ENCODE peak calls at places on chromosomes 16 and 17, in ten cellular contexts. Y is AG09309, K is cardiac muscle cell, V is suprapubic skin, Z is breast epithelium, I is upper lobe of right lung, U is A549, F is AG10803, A is GM23338, D is fibroblast of lung. C is an unnamed sample.

GRCh38 chr16:2008631-2009301 is 855 bp downstream of the ZNF598 start:
- DNase-seq in Y (no peak), K (peak; percentile 58), V (no peak), Z (no peak), I (no peak), U (no peak), F (peak; percentile 62), A (no peak), D (peak; percentile 59), C (no peak)

GRCh38 chr16:79283578-79283977 is 317.0 kb downstream of the MAF start:
- DNase-seq in Y (no peak), K (no peak), V (no peak), Z (no peak), I (no peak), U (no peak), F (no peak), A (no peak), D (no peak), C (no peak)

GRCh38 chr17:60759756-60760155 is 82.1 kb downstream of the BCAS3 start:
- DNase-seq in Y (no peak), K (no peak), V (no peak), Z (no peak), I (no peak), U (no peak), F (no peak), A (no peak), D (no peak), C (no peak)

GRCh38 chr16:69187891-69188451 is 1.0 kb downstream of the SNTB2 start:
- DNase-seq in Y (no peak), K (peak; percentile 44), V (peak; percentile 78), Z (no peak), I (peak; percentile 75), U (peak; percentile 47), F (peak; percentile 52), A (peak; percentile 50), D (peak; percentile 54), C (no peak)

GRCh38 chr17:27602721-27603445 is 28.1 kb upstream of the LGALS9 start:
- DNase-seq in Y (peak; percentile 11), K (peak; percentile 80), V (peak; percentile 81), Z (peak; percentile 49), I (peak; percentile 83), U (peak; percentile 94), F (peak; percentile 60), A (peak; percentile 90), D (peak; percentile 71), C (no peak)

GRCh38 chr17:42101513-42102292 is 3.4 kb upstream of the ZNF385C start:
- DNase-seq in Y (no peak), K (peak; percentile 81), V (no peak), Z (no peak), I (peak; percentile 89), U (peak; percentile 93), F (peak; percentile 57), A (peak; percentile 88), D (peak; percentile 60), C (no peak)

GRCh38 chr16:50568187-50568830 is 20.1 kb downstream of the NKD1 start:
- DNase-seq in Y (no peak), K (no peak), V (no peak), Z (no peak), I (peak; percentile 32), U (no peak), F (no peak), A (no peak), D (no peak), C (no peak)

GRCh38 chr16:18983565-18984424 is at the start of gene TMC7:
- DNase-seq in Y (no peak), K (peak; percentile 83), V (peak; percentile 69), Z (peak; percentile 47), I (peak; percentile 94), U (peak; percentile 86), F (peak; percentile 77), A (peak; percentile 97), D (peak; percentile 80), C (no peak)

GRCh38 chr17:76153640-76154039 is 12.6 kb upstream of the FOXJ1 start:
- DNase-seq in Y (no peak), K (peak; percentile 58), V (no peak), Z (no peak), I (peak; percentile 37), U (no peak), F (peak; percentile 11), A (peak; percentile 67), D (peak; percentile 27), C (no peak)

GRCh38 chr16:7097537-7097936 is 235.1 kb upstream of the RBFOX1 start:
- DNase-seq in Y (no peak), K (no peak), V (no peak), Z (no peak), I (no peak), U (no peak), F (no peak), A (no peak), D (no peak), C (no peak)

GRCh38 chr17:601462-602303 is 113.0 kb downstream of the VPS53 start:
- DNase-seq in Y (no peak), K (peak; percentile 91), V (no peak), Z (no peak), I (no peak), U (no peak), F (no peak), A (no peak), D (peak; percentile 80), C (no peak)

GRCh38 chr16:12330541-12330940 is 354.0 kb downstream of the SNX29 start:
- DNase-seq in Y (no peak), K (no peak), V (no peak), Z (no peak), I (no peak), U (no peak), F (no peak), A (no peak), D (no peak), C (no peak)

GRCh38 chr17:43564080-43564594 is 18.0 kb upstream of the ETV4 start:
- DNase-seq in Y (no peak), K (no peak), V (no peak), Z (no peak), I (no peak), U (no peak), F (no peak), A (no peak), D (no peak), C (no peak)

GRCh38 chr17:43563262-43564079 is 17.3 kb upstream of the ETV4 start:
- DNase-seq in Y (no peak), K (no peak), V (no peak), Z (no peak), I (no peak), U (no peak), F (no peak), A (peak; percentile 54), D (no peak), C (no peak)

GRCh38 chr17:43560461-43561427 is 14.6 kb upstream of the ETV4 start:
- DNase-seq in Y (no peak), K (no peak), V (no peak), Z (no peak), I (no peak), U (no peak), F (no peak), A (no peak), D (no peak), C (no peak)

GRCh38 chr17:43559161-43559816 is 13.1 kb upstream of the ETV4 start:
- DNase-seq in Y (no peak), K (no peak), V (no peak), Z (no peak), I (no peak), U (no peak), F (peak; percentile 45), A (no peak), D (no peak), C (no peak)

DNA sequence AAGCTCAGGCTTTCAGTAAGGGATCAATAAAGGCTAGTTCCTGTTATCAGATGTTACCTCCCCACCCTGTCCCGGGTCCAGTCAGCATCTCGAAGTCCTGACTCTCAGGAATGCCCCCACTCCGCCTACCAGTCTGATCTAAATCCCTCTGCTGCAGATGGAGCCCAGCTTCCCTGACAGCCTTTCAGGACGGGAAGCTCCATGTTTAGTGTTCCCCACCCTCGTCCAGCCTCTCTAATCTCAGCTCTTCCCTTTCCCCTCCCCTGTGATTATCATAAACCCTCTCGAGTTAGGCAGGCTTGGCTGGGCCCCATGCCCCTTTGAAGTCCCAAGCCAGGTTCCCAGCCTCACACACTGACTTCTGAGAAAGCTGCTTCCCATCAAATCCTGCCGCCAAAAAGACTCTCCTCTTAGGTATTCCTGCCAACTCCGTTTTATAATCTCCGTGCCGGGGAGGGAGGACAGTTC is 16.6 kb upstream of the ETV4 start:
- DNase-seq in Y (no peak), K (no peak), V (no peak), Z (no peak), I (no peak), U (no peak), F (no peak), A (peak; percentile 58), D (no peak), C (no peak)
- H3K4me3 ChIP-seq in Y (no peak overlapping the region), K (no peak overlapping the region), V (no peak overlapping the region), Z (no peak overlapping the region), I (no peak overlapping the region), U (no peak overlapping the region), F (no peak overlapping the region), A (peak overlapping the region; percentile 41), D (no peak overlapping the region), C (no peak overlapping the region)

GRCh38 chr17:78784397-78784751 is 2.3 kb upstream of the CYTH1 start:
- DNase-seq in Y (no peak), K (no peak), V (no peak), Z (no peak), I (no peak), U (no peak), F (no peak), A (no peak), D (no peak), C (no peak)
- TF ChIP-seq CTCF in Y (no peak), K (no peak), V (no peak), Z (no peak), I (no peak), U (no peak), F (no peak), A (no peak), D (no peak), C (no peak)

GRCh38 chr16:85495259-85495658 is 117.9 kb upstream of the GSE1 start:
- DNase-seq in Y (no peak), K (no peak), V (no peak), Z (no peak), I (no peak), U (no peak), F (no peak), A (no peak), D (no peak), C (no peak)
- H3K4me3 ChIP-seq in Y (no peak overlapping the region), K (no peak overlapping the region), V (no peak overlapping the region), Z (no peak overlapping the region), I (no peak overlapping the region), U (no peak overlapping the region), F (no peak overlapping the region), A (no peak overlapping the region), D (no peak overlapping the region), C (no peak overlapping the region)

GRCh38 chr17:7313028-7313889 is 1.9 kb downstream of the GPS2 start:
- DNase-seq in Y (no peak), K (no peak), V (no peak), Z (no peak), I (no peak), U (peak; percentile 67), F (no peak), A (peak; percentile 69), D (no peak), C (no peak)
- TF ChIP-seq CTCF in Y (no peak), K (no peak), V (no peak), Z (no peak), I (no peak), U (no peak), F (no peak), A (no peak), D (peak; percentile 12), C (no peak)

GRCh38 chr16:85138073-85138824 is 26.0 kb upstream of the CIBAR2 start:
- DNase-seq in Y (no peak), K (no peak), V (no peak), Z (no peak), I (no peak), U (no peak), F (no peak), A (no peak), D (no peak), C (no peak)
- H3K4me3 ChIP-seq in Y (no peak overlapping the region), K (no peak overlapping the region), V (peak overlapping the region; percentile 38), Z (peak overlapping the region; percentile 58), I (peak overlapping the region; percentile 44), U (no peak overlapping the region), F (peak overlapping the region; percentile 51), A (no peak overlapping the region), D (no peak overlapping the region), C (no peak overlapping the region)